ENCODE peak calls at places on chromosome 15, in eight cellular contexts. R is BE2C, M is uterus, Y is cardiac muscle cell, I is colonic mucosa, Q is neural progenitor cell, P is upper lobe of right lung, H is HL-60. D is an unnamed sample.

GRCh38 chr15:56244811-56245576 is 1.3 kb upstream of the RFX7 start:
- DNase-seq in H (no peak), Y (no peak), R (peak; percentile 11), M (peak; percentile 22), I (peak; percentile 53), Q (peak; percentile 24), P (peak; percentile 66), D (peak; percentile 18)

GRCh38 chr15:98518823-98519561 is 129.3 kb upstream of the IGF1R start:
- DNase-seq in P (no peak), Q (peak; percentile 90), H (peak; percentile 48), R (peak; percentile 63), M (peak; percentile 62), I (peak; percentile 46), Y (peak; percentile 91), D (peak; percentile 20)

GRCh38 chr15:101528917-101529299 is 39.4 kb upstream of the PCSK6 start:
- DNase-seq in Y (no peak), Q (no peak), M (no peak), H (no peak), P (no peak), R (no peak), I (no peak), D (no peak)

GRCh38 chr15:70212288-70212962 is 114.7 kb upstream of the TLE3 start:
- DNase-seq in Y (peak; percentile 85), H (no peak), M (no peak), Q (no peak), P (peak; percentile 71), R (no peak), I (no peak), D (no peak)

GRCh38 chr15:45291822-45292582 is 40.0 kb downstream of the SLC28A2 start:
- DNase-seq in H (no peak), Y (no peak), P (no peak), Q (no peak), I (no peak), R (no peak), M (no peak), D (no peak)

GRCh38 chr15:43346305-43346704 is 15.9 kb upstream of the LCMT2 start:
- DNase-seq in R (no peak), Q (no peak), P (no peak), I (no peak), Y (no peak), M (no peak), H (no peak), D (no peak)

GRCh38 chr15:84982301-84982920 is 755 bp downstream of the PDE8A start:
- DNase-seq in H (no peak), Y (peak; percentile 34), P (peak; percentile 74), I (peak; percentile 77), Q (peak; percentile 53), M (peak; percentile 38), R (peak; percentile 14), D (peak; percentile 41)

GRCh38 chr15:26066896-26067295 is 203.8 kb upstream of the ATP10A start:
- DNase-seq in H (no peak), Q (no peak), R (no peak), P (no peak), Y (no peak), I (no peak), M (no peak), D (no peak)

GRCh38 chr15:101437618-101438481 is 51.7 kb downstream of the PCSK6 start:
- DNase-seq in M (no peak), R (no peak), Y (no peak), P (no peak), I (no peak), Q (no peak), H (no peak), D (no peak)

GRCh38 chr15:60212536-60212935 is 185.2 kb downstream of the ANXA2 start:
- DNase-seq in Q (peak; percentile 27), Y (no peak), R (no peak), M (no peak), I (no peak), P (no peak), H (no peak), D (no peak)

GRCh38 chr15:91224750-91225380 is 124.8 kb downstream of the SV2B start:
- DNase-seq in R (peak; percentile 18), I (peak; percentile 21), M (no peak), Y (peak; percentile 51), H (no peak), Q (peak; percentile 65), P (no peak), D (no peak)

GRCh38 chr15:71480566-71480965 is 329.8 kb upstream of the NR2E3 start:
- DNase-seq in I (no peak), Y (no peak), Q (no peak), H (no peak), P (no peak), M (no peak), R (no peak), D (no peak)

GRCh38 chr15:82571722-82572222 is 31.5 kb upstream of the RPS17 start:
- DNase-seq in P (peak; percentile 73), Q (peak; percentile 76), I (peak; percentile 58), R (peak; percentile 67), H (no peak), Y (peak; percentile 46), M (peak; percentile 77), D (no peak)

GRCh38 chr15:42591238-42591936 is 16.0 kb downstream of the STARD9 start:
- DNase-seq in I (peak; percentile 30), Q (no peak), M (no peak), R (no peak), H (no peak), P (no peak), Y (no peak), D (no peak)

GRCh38 chr15:101620645-101621044 is 31.5 kb downstream of the TM2D3 start:
- DNase-seq in I (no peak), Y (peak; percentile 40), P (no peak), R (no peak), H (no peak), M (no peak), Q (no peak), D (no peak)

GRCh38 chr15:33045066-33045810 is 149.3 kb downstream of the FMN1 start:
- DNase-seq in P (peak; percentile 46), Y (no peak), Q (no peak), M (no peak), R (no peak), I (no peak), H (no peak), D (no peak)

GRCh38 chr15:29568840-29569532 is 253.3 kb downstream of the TJP1 start:
- DNase-seq in R (no peak), P (no peak), Y (peak; percentile 64), M (no peak), Q (peak; percentile 60), H (no peak), I (peak; percentile 80), D (no peak)

GRCh38 chr15:63041982-63042878 is at the start of gene TPM1:
- DNase-seq in I (peak; percentile 85), H (no peak), M (peak; percentile 93), R (peak; percentile 87), P (peak; percentile 85), Q (peak; percentile 95), Y (peak; percentile 96), D (no peak)

GRCh38 chr15:77243716-77244401 is 172.9 kb upstream of the TSPAN3 start:
- DNase-seq in Y (no peak), P (no peak), I (no peak), R (no peak), H (no peak), Q (no peak), M (no peak), D (no peak)

GRCh38 chr15:92954578-92954977 is 54.5 kb downstream of the CHD2 start:
- DNase-seq in P (no peak), R (peak; percentile 22), M (no peak), H (no peak), I (no peak), Y (peak; percentile 13), Q (peak; percentile 30), D (no peak)

GRCh38 chr15:32844118-32844711 is 126.4 kb downstream of the GREM1 start:
- DNase-seq in R (no peak), H (no peak), Q (peak; percentile 27), M (no peak), I (no peak), Y (peak; percentile 28), P (no peak), D (no peak)

GRCh38 chr15:36782681-36783080 is 203.3 kb downstream of the CDIN1 start:
- DNase-seq in I (no peak), M (no peak), Q (no peak), H (no peak), P (no peak), R (no peak), Y (no peak), D (no peak)

GRCh38 chr15:25670025-25670554 is 193.0 kb downstream of the ATP10A start:
- DNase-seq in H (no peak), P (peak; percentile 68), Q (peak; percentile 91), R (no peak), M (peak; percentile 64), Y (peak; percentile 88), I (peak; percentile 31), D (no peak)

GRCh38 chr15:58069008-58069407 is 3.5 kb upstream of the ALDH1A2 start:
- DNase-seq in R (no peak), H (no peak), Q (no peak), I (no peak), Y (no peak), M (no peak), P (no peak), D (no peak)
- H3K27me3 ChIP-seq in R (peaks cover 31% of the 10 kb centered on the region), H (peaks cover 43% of the 10 kb centered on the region), Q (peaks cover 41% of the 10 kb centered on the region), I (peaks cover 27% of the 10 kb centered on the region), Y (peaks cover 56% of the 10 kb centered on the region), M (no peaks in the 10 kb centered on the region), P (peaks cover 47% of the 10 kb centered on the region), D (peaks cover 44% of the 10 kb centered on the region)

GRCh38 chr15:66789029-66790025 is 87.3 kb downstream of the SMAD6 start:
- DNase-seq in Q (no peak), I (no peak), P (peak; percentile 70), M (no peak), Y (peak; percentile 43), R (peak; percentile 51), H (peak; percentile 38), D (no peak)
- TF ChIP-seq CTCF in Q (no peak), I (no peak), P (peak; percentile 59), M (peak; percentile 44), Y (peak; percentile 75), R (peak; percentile 55), H (peak; percentile 35), D (no peak)

DNA sequence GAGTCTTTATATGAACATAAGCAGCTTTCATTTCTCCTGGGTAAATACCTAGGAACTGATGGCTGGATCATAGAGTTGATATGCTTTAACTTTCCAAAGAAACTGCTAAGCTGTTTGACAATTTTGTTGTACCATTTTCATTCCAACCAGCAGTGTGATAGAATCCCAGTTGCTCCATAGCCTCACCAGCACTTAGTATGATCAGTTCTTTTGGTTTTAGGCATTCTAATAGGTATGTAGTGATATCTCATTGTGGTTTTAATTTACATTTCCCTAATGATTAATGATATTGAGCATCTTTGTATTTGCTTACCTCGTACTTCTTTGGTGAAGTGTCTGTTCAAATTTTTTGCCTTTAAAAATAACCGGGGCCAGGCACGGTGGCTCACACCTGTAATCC is 38.4 kb upstream of the SMAD6 start:
- DNase-seq in I (no peak), M (no peak), Q (no peak), R (no peak), P (no peak), H (no peak), Y (no peak), D (no peak)
- H3K27me3 ChIP-seq in I (no peaks in the 10 kb centered on the region), M (no peaks in the 10 kb centered on the region), Q (no peaks in the 10 kb centered on the region), R (no peaks in the 10 kb centered on the region), P (no peaks in the 10 kb centered on the region), H (no peaks in the 10 kb centered on the region), Y (no peaks in the 10 kb centered on the region), D (no peaks in the 10 kb centered on the region)

DNA sequence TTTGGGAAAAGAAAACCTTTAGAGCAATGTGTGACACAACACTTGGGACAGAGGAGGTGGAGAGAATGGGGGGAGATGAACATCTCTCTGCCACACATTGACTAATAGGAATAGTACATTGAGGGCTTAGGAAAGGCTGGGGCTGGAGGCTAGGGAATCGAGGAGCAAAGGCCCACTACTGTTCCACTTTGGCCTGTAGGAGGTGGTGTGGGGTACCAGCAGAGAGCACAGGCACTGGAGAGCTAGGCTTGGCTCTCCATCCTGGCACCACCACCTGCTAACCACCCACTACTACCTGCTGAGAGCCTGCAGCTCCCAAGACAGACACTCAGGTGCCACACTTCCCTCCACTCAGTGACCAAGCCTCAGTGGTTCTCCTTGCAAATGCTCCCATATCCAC is 19.4 kb downstream of the CCDC32 start:
- DNase-seq in H (no peak), M (no peak), R (no peak), P (no peak), Q (no peak), Y (no peak), I (no peak), D (no peak)
- TF ChIP-seq CTCF in H (no peak), M (no peak), R (no peak), P (no peak), Q (no peak), Y (no peak), I (no peak), D (no peak)